ENCODE peak calls at places on chromosome 1, in five cellular contexts. One of them, this sample, is unnamed.

GRCh38 chr1:240350910-240351331 is 259.2 kb downstream of the FMN2 start:
- DNase-seq in K562: no peak
- DNase-seq in GM12878: no peak
- DNase-seq in HepG2: no peak
- DNase-seq in SK-N-SH: no peak
- DNase-seq in this sample: no peak

GRCh38 chr1:112505878-112506277 is 2.9 kb upstream of the WNT2B start:
- DNase-seq in GM12878: no peak
- DNase-seq in HepG2: no peak
- DNase-seq in SK-N-SH: no peak
- DNase-seq in K562: no peak
- DNase-seq in this sample: no peak

GRCh38 chr1:168609133-168609715 is 32.8 kb downstream of the XCL1 start:
- DNase-seq in SK-N-SH: no peak
- DNase-seq in GM12878: no peak
- DNase-seq in K562: no peak
- DNase-seq in HepG2: no peak
- DNase-seq in this sample: no peak

GRCh38 chr1:171180671-171181070 is 4.4 kb upstream of the FMO2 start:
- DNase-seq in SK-N-SH: no peak
- DNase-seq in HepG2: no peak
- DNase-seq in K562: no peak
- DNase-seq in GM12878: no peak
- DNase-seq in this sample: no peak

GRCh38 chr1:224789311-224789710 is 140.2 kb upstream of the DNAH14 start:
- DNase-seq in HepG2: no peak
- DNase-seq in GM12878: no peak
- DNase-seq in K562: no peak
- DNase-seq in SK-N-SH: no peak
- DNase-seq in this sample: no peak

GRCh38 chr1:3995141-3995780 is 95.2 kb upstream of the C1orf174 start:
- DNase-seq in HepG2: no peak
- DNase-seq in K562: no peak
- DNase-seq in SK-N-SH: no peak
- DNase-seq in GM12878: no peak
- DNase-seq in this sample: no peak

GRCh38 chr1:173056355-173056754 is 5.6 kb upstream of the TNFSF18 start:
- DNase-seq in GM12878: no peak
- DNase-seq in K562: no peak
- DNase-seq in SK-N-SH: no peak
- DNase-seq in HepG2: no peak
- DNase-seq in this sample: no peak

GRCh38 chr1:212285685-212286436 is 651 bp downstream of the PPP2R5A start:
- DNase-seq in K562: peak
- DNase-seq in HepG2: no peak
- DNase-seq in GM12878: no peak
- DNase-seq in SK-N-SH: peak
- DNase-seq in this sample: peak

GRCh38 chr1:228391411-228392020 is 15.1 kb downstream of the TRIM11 start:
- DNase-seq in K562: no peak
- DNase-seq in HepG2: no peak
- DNase-seq in SK-N-SH: no peak
- DNase-seq in GM12878: no peak
- DNase-seq in this sample: no peak

GRCh38 chr1:1889847-1890505 is 911 bp downstream of the GNB1 start:
- DNase-seq in GM12878: no peak
- DNase-seq in K562: peak
- DNase-seq in HepG2: no peak
- DNase-seq in SK-N-SH: peak
- DNase-seq in this sample: no peak
- TF ChIP-seq FOXM1 in GM12878: no peak
- TF ChIP-seq FOXM1 in K562: no peak
- TF ChIP-seq FOXM1 in HepG2: no peak
- TF ChIP-seq FOXM1 in SK-N-SH: no peak
- TF ChIP-seq FOXM1 in this sample: no peak

GRCh38 chr1:31717341-31717740 is 13.5 kb upstream of the COL16A1 start:
- DNase-seq in SK-N-SH: no peak
- DNase-seq in K562: peak
- DNase-seq in GM12878: no peak
- DNase-seq in HepG2: no peak
- DNase-seq in this sample: no peak
- TF ChIP-seq FOXM1 in SK-N-SH: no peak
- TF ChIP-seq FOXM1 in K562: no peak
- TF ChIP-seq FOXM1 in GM12878: no peak
- TF ChIP-seq FOXM1 in HepG2: no peak
- TF ChIP-seq FOXM1 in this sample: no peak

GRCh38 chr1:44512313-44512885 is 107.3 kb downstream of the RNF220 start:
- DNase-seq in SK-N-SH: no peak
- DNase-seq in GM12878: no peak
- DNase-seq in HepG2: no peak
- DNase-seq in K562: no peak
- DNase-seq in this sample: no peak

GRCh38 chr1:44513111-44513510 is 108.1 kb downstream of the RNF220 start:
- DNase-seq in HepG2: no peak
- DNase-seq in SK-N-SH: no peak
- DNase-seq in GM12878: no peak
- DNase-seq in K562: no peak
- DNase-seq in this sample: no peak

GRCh38 chr1:44511769-44512168 is 106.7 kb downstream of the RNF220 start:
- DNase-seq in GM12878: no peak
- DNase-seq in HepG2: no peak
- DNase-seq in SK-N-SH: peak
- DNase-seq in K562: no peak
- DNase-seq in this sample: no peak

GRCh38 chr1:44515416-44515815 is 110.4 kb downstream of the RNF220 start:
- DNase-seq in HepG2: no peak
- DNase-seq in SK-N-SH: no peak
- DNase-seq in K562: no peak
- DNase-seq in GM12878: no peak
- DNase-seq in this sample: no peak

GRCh38 chr1:44514673-44515072 is 109.6 kb downstream of the RNF220 start:
- DNase-seq in SK-N-SH: no peak
- DNase-seq in K562: no peak
- DNase-seq in GM12878: no peak
- DNase-seq in HepG2: peak
- DNase-seq in this sample: no peak
- TF ChIP-seq FOXM1 in SK-N-SH: no peak
- TF ChIP-seq FOXM1 in K562: no peak
- TF ChIP-seq FOXM1 in GM12878: no peak
- TF ChIP-seq FOXM1 in HepG2: no peak
- TF ChIP-seq FOXM1 in this sample: no peak

DNA sequence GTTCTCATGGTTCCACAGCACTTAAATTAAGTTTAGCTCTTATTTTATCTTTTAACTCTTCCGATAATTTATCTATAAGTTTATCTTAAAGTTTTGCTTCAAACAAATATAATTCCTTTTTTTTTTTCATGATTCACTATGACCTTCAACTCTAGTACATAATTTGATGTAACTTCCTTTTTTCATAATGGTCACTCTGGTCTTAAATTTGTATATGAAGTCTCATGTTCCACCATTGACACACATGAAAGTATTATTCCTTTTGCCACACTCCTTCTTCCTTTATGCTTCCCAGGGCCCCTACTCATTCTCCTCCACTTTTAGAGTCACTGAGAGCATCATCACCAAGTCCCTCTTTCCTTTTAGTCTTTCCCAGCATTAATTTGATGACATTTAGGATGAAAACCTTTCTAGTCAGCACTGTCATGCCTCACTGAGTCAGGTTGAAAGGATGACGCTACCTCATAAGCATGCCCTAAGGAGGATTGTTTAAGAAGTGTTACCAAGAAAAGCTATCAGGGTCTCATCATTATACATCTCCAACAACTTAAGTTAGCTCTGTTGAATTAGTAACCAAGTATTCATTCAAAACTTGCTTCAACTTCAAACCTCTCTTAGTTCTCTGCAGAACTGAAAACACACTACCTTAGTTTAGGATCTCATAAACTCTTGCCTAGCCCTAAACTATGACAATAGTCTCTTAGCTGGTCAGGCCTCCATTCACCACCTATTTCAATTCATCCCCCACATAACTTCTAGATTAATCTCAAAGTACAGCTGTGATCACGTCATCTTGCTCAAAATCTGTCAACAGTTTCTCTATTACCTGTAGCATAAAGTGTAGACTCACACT is 14.5 kb downstream of the AUNIP start:
- DNase-seq in HepG2: no peak
- DNase-seq in GM12878: no peak
- DNase-seq in K562: no peak
- DNase-seq in SK-N-SH: no peak
- DNase-seq in this sample: no peak
- TF ChIP-seq FOXM1 in HepG2: no peak
- TF ChIP-seq FOXM1 in GM12878: no peak
- TF ChIP-seq FOXM1 in K562: no peak
- TF ChIP-seq FOXM1 in SK-N-SH: no peak
- TF ChIP-seq FOXM1 in this sample: no peak

GRCh38 chr1:29461115-29461739 is 224.9 kb downstream of the PTPRU start:
- DNase-seq in HepG2: no peak
- DNase-seq in SK-N-SH: no peak
- DNase-seq in GM12878: no peak
- DNase-seq in K562: no peak
- DNase-seq in this sample: no peak

GRCh38 chr1:29459551-29459945 is 223.2 kb downstream of the PTPRU start:
- DNase-seq in GM12878: no peak
- DNase-seq in HepG2: no peak
- DNase-seq in SK-N-SH: no peak
- DNase-seq in K562: no peak
- DNase-seq in this sample: no peak

GRCh38 chr1:29462096-29462495 is 225.8 kb downstream of the PTPRU start:
- DNase-seq in K562: no peak
- DNase-seq in SK-N-SH: no peak
- DNase-seq in GM12878: no peak
- DNase-seq in HepG2: no peak
- DNase-seq in this sample: no peak

GRCh38 chr1:29458737-29459550 is 222.6 kb downstream of the PTPRU start:
- DNase-seq in K562: no peak
- DNase-seq in SK-N-SH: no peak
- DNase-seq in GM12878: no peak
- DNase-seq in HepG2: no peak
- DNase-seq in this sample: no peak

DNA sequence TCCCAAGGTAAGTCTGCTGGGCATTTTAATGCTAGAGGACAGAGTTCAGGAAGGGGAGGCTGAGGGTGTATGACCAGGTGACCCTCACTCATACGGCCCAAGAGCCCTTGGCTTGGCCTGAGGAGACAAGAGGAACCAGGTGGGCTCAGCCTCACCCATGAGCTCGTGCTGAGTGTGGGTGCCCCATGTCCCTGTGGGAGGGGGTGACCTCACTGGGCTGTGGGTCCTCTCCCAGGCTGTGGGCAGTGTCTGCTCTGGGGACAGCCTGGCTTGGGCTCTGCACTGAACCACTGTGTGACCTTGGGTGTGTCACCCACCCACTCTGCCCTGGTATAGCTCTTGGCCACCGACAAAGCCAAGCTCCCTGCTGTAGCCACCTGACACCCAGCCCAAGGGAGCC is 223.9 kb downstream of the PTPRU start:
- DNase-seq in SK-N-SH: no peak
- DNase-seq in HepG2: no peak
- DNase-seq in GM12878: no peak
- DNase-seq in K562: no peak
- DNase-seq in this sample: no peak
- TF ChIP-seq FOXM1 in SK-N-SH: no peak
- TF ChIP-seq FOXM1 in HepG2: no peak
- TF ChIP-seq FOXM1 in GM12878: no peak
- TF ChIP-seq FOXM1 in K562: no peak
- TF ChIP-seq FOXM1 in this sample: no peak

This sample was measured in HEK293T.